ENCODE peak calls at places on chromosomes 2 and 18, in nine cellular contexts. X is fibroblast of the conjunctiva; C is stimulated activated CD4-positive, alpha-beta T cell treated with anti-CD3 and anti-CD28 coated beads, Interleukin-4, amount 100 ng/mL, for 24 hours; T is NB4; B is ACHN; J is omental fat pad; U is transverse colon; N is M059J; V is foreskin keratinocyte. Z is an unnamed sample.

GRCh38 chr2:215280326-215280725 is 31.5 kb upstream of the ATIC start:
- DNase-seq in U (no peak), V (no peak), J (no peak), C (no peak), X (no peak), N (peak; percentile 66), B (no peak), T (no peak), Z (no peak)

GRCh38 chr2:145593280-145593679 is 1073.4 kb upstream of the ZEB2 start:
- DNase-seq in C (no peak), J (no peak), X (no peak), B (no peak), N (no peak), V (no peak), U (no peak), T (no peak), Z (no peak)

GRCh38 chr18:7872569-7872968 is 305.5 kb downstream of the PTPRM start:
- DNase-seq in U (no peak), B (peak; percentile 60), T (no peak), V (no peak), N (peak; percentile 72), C (no peak), J (no peak), X (peak; percentile 80), Z (peak; percentile 79)

GRCh38 chr18:42670860-42671259 is 444.6 kb downstream of the RIT2 start:
- DNase-seq in T (no peak), U (no peak), N (no peak), J (no peak), X (no peak), V (no peak), C (no peak), B (no peak), Z (no peak)

GRCh38 chr2:139031722-139032121 is 251.5 kb upstream of the NXPH2 start:
- DNase-seq in N (peak; percentile 3), U (no peak), J (no peak), X (no peak), B (peak; percentile 54), V (peak; percentile 61), T (peak; percentile 37), C (no peak), Z (peak; percentile 78)

GRCh38 chr2:171319164-171319810 is 114.5 kb downstream of the METTL8 start:
- DNase-seq in N (peak; percentile 14), J (no peak), V (no peak), C (peak; percentile 77), X (no peak), B (no peak), U (no peak), T (no peak), Z (no peak)

GRCh38 chr2:72788756-72789155 is 37.1 kb downstream of the EXOC6B start:
- DNase-seq in T (no peak), J (no peak), C (no peak), V (no peak), X (peak; percentile 4), B (no peak), N (peak; percentile 72), U (no peak), Z (peak; percentile 52)

GRCh38 chr2:165083326-165083725 is 120.5 kb downstream of the SCN3A start:
- DNase-seq in X (no peak), V (no peak), C (no peak), N (no peak), J (no peak), T (no peak), U (no peak), B (no peak), Z (no peak)

GRCh38 chr18:51988277-51988676 is 351.7 kb upstream of the DCC start:
- DNase-seq in T (no peak), N (no peak), V (no peak), X (no peak), J (no peak), U (no peak), B (no peak), C (no peak), Z (no peak)

GRCh38 chr18:58520964-58521363 is 107.9 kb downstream of the ALPK2 start:
- DNase-seq in N (peak; percentile 70), T (no peak), V (no peak), C (peak; percentile 31), J (no peak), U (no peak), X (no peak), B (no peak), Z (peak; percentile 36)

GRCh38 chr18:9364242-9364641 is 29.7 kb downstream of the TWSG1 start:
- DNase-seq in C (no peak), X (no peak), V (peak; percentile 59), J (no peak), U (no peak), T (no peak), N (peak; percentile 36), B (no peak), Z (peak; percentile 94)

GRCh38 chr18:76821875-76822509 is 365 bp upstream of the ZNF236 start:
- DNase-seq in U (peak; percentile 60), N (peak; percentile 56), C (peak; percentile 62), J (no peak), T (peak; percentile 67), X (no peak), B (peak; percentile 49), V (no peak), Z (peak; percentile 37)

GRCh38 chr2:237968048-237968862 is 1.4 kb downstream of the UBE2F start:
- DNase-seq in J (no peak), N (no peak), C (peak; percentile 52), U (peak; percentile 40), B (no peak), X (peak; percentile 66), V (peak; percentile 21), T (peak; percentile 93), Z (peak; percentile 7)

GRCh38 chr2:184597571-184597980 is 753 bp upstream of the ZNF804A start:
- DNase-seq in C (no peak), J (no peak), X (no peak), T (peak; percentile 94), B (peak; percentile 3), V (no peak), U (peak; percentile 20), N (peak; percentile 17), Z (no peak)

GRCh38 chr18:78492813-78493371 is 486.7 kb upstream of the SALL3 start:
- DNase-seq in X (no peak), V (no peak), C (no peak), T (no peak), J (no peak), U (no peak), B (no peak), N (no peak), Z (no peak)

GRCh38 chr18:79529296-79529695 is 133.6 kb downstream of the NFATC1 start:
- DNase-seq in N (no peak), C (no peak), J (no peak), V (no peak), U (peak; percentile 3), B (no peak), X (no peak), T (no peak), Z (no peak)

GRCh38 chr2:65464604-65465003 is 32.2 kb upstream of the SPRED2 start:
- DNase-seq in V (no peak), X (no peak), N (no peak), C (no peak), T (no peak), B (no peak), U (no peak), J (no peak), Z (no peak)

GRCh38 chr2:46275995-46276394 is 21.2 kb upstream of the EPAS1 start:
- DNase-seq in N (no peak), B (no peak), C (no peak), T (no peak), U (peak; percentile 31), J (no peak), V (no peak), X (no peak), Z (no peak)

GRCh38 chr2:74834806-74835755 is 1.2 kb downstream of the HK2 start:
- DNase-seq in J (no peak), C (peak; percentile 80), N (peak; percentile 69), T (peak; percentile 95), V (no peak), U (peak; percentile 65), B (peak; percentile 76), X (no peak), Z (peak; percentile 66)

GRCh38 chr2:144256996-144257707 is 262.8 kb downstream of the ZEB2 start:
- DNase-seq in B (no peak), V (no peak), X (no peak), J (no peak), U (no peak), N (peak; percentile 15), C (no peak), T (peak; percentile 54), Z (no peak)

GRCh38 chr2:183967756-183968155 is 630.6 kb upstream of the ZNF804A start:
- DNase-seq in B (no peak), N (no peak), T (no peak), V (no peak), J (no peak), X (no peak), C (no peak), U (no peak), Z (no peak)

GRCh38 chr2:120566331-120567035 is 169.2 kb upstream of the GLI2 start:
- DNase-seq in V (no peak), C (no peak), J (no peak), T (no peak), X (peak; percentile 86), U (no peak), B (no peak), N (peak; percentile 93), Z (no peak)

GRCh38 chr2:45585267-45585861 is 25.7 kb downstream of the SRBD1 start:
- DNase-seq in J (no peak), N (peak; percentile 46), X (peak; percentile 43), U (no peak), C (no peak), T (peak; percentile 74), V (no peak), B (peak; percentile 72), Z (peak; percentile 72)

GRCh38 chr18:7577706-7578105 is 10.6 kb downstream of the PTPRM start:
- DNase-seq in C (no peak), N (peak; percentile 56), U (no peak), T (no peak), J (no peak), B (no peak), X (no peak), V (no peak), Z (peak; percentile 30)

GRCh38 chr2:78992451-78992806 is 33.1 kb upstream of the REG3G start:
- DNase-seq in U (peak; percentile 13), C (no peak), N (peak; percentile 1), T (peak; percentile 25), V (no peak), B (peak; percentile 40), J (no peak), X (no peak), Z (peak; percentile 37)

GRCh38 chr2:236565879-236566402 is 3.7 kb upstream of the ACKR3 start:
- DNase-seq in B (no peak), N (no peak), V (no peak), J (no peak), X (no peak), C (no peak), U (no peak), T (no peak), Z (no peak)

GRCh38 chr18:70132999-70133398 is 72.5 kb downstream of the RTTN start:
- DNase-seq in U (no peak), C (no peak), B (no peak), N (peak; percentile 88), V (peak; percentile 18), J (no peak), X (peak; percentile 76), T (no peak), Z (peak; percentile 25)

GRCh38 chr2:101162561-101163330 is 11.6 kb upstream of the TBC1D8 start:
- DNase-seq in C (no peak), U (peak; percentile 50), T (no peak), B (no peak), X (no peak), J (no peak), N (peak; percentile 22), V (no peak), Z (no peak)

GRCh38 chr2:149648282-149649030 is 60.9 kb upstream of the MMADHC start:
- DNase-seq in V (peak; percentile 95), J (no peak), N (peak; percentile 94), X (peak; percentile 57), C (no peak), B (peak; percentile 67), T (no peak), U (no peak), Z (peak; percentile 88)

GRCh38 chr2:120341977-120342376 is 4.0 kb upstream of the INHBB start:
- DNase-seq in C (no peak), X (no peak), T (no peak), B (no peak), N (no peak), U (no peak), V (no peak), J (no peak), Z (no peak)

GRCh38 chr2:36680012-36680411 is 16.5 kb upstream of the VIT start:
- DNase-seq in N (peak; percentile 60), V (no peak), X (no peak), U (no peak), J (no peak), T (no peak), B (no peak), C (no peak), Z (no peak)